ENCODE peak calls at places on chromosomes 6 and 20, in six cellular contexts. One of them, this sample, is unnamed.

GRCh38 chr20:4006640-4007039 is 8.7 kb downstream of the RNF24 start:
- DNase-seq in HCT116: no peak
- DNase-seq in SK-N-SH: peak
- DNase-seq in HepG2: no peak
- DNase-seq in K562: no peak
- DNase-seq in GM12878: no peak
- DNase-seq in this sample: no peak

GRCh38 chr6:30656513-30656912 is 9.6 kb downstream of the C6orf136 start:
- DNase-seq in HCT116: no peak
- DNase-seq in SK-N-SH: no peak
- DNase-seq in HepG2: no peak
- DNase-seq in K562: no peak
- DNase-seq in GM12878: no peak
- DNase-seq in this sample: no peak

GRCh38 chr6:22497299-22497698 is 72.1 kb upstream of the HDGFL1 start:
- DNase-seq in HCT116: no peak
- DNase-seq in SK-N-SH: no peak
- DNase-seq in HepG2: no peak
- DNase-seq in K562: no peak
- DNase-seq in GM12878: no peak
- DNase-seq in this sample: no peak

GRCh38 chr20:48760403-48760889 is 67.4 kb downstream of the PREX1 start:
- DNase-seq in HCT116: no peak
- DNase-seq in SK-N-SH: no peak
- DNase-seq in HepG2: no peak
- DNase-seq in K562: no peak
- DNase-seq in GM12878: no peak
- DNase-seq in this sample: peak

GRCh38 chr20:59164681-59165388 is 1.2 kb downstream of the ZNF831 start:
- DNase-seq in HCT116: no peak
- DNase-seq in SK-N-SH: no peak
- DNase-seq in HepG2: no peak
- DNase-seq in K562: no peak
- DNase-seq in GM12878: no peak
- DNase-seq in this sample: no peak

GRCh38 chr20:4491643-4492042 is 230.1 kb upstream of the PRND start:
- DNase-seq in HCT116: no peak
- DNase-seq in SK-N-SH: no peak
- DNase-seq in HepG2: no peak
- DNase-seq in K562: no peak
- DNase-seq in GM12878: no peak
- DNase-seq in this sample: no peak

GRCh38 chr20:14055127-14055742 is 59.9 kb downstream of the MACROD2 start:
- DNase-seq in HCT116: peak
- DNase-seq in SK-N-SH: peak
- DNase-seq in HepG2: peak
- DNase-seq in K562: peak
- DNase-seq in GM12878: no peak
- DNase-seq in this sample: peak

GRCh38 chr6:152981989-152982767 is 663 bp downstream of the FBXO5 start:
- DNase-seq in HCT116: no peak
- DNase-seq in SK-N-SH: peak
- DNase-seq in HepG2: no peak
- DNase-seq in K562: peak
- DNase-seq in GM12878: no peak
- DNase-seq in this sample: no peak

GRCh38 chr6:50822078-50822476 is 3.4 kb downstream of the TFAP2B start:
- DNase-seq in HCT116: no peak
- DNase-seq in SK-N-SH: no peak
- DNase-seq in HepG2: no peak
- DNase-seq in K562: no peak
- DNase-seq in GM12878: no peak
- DNase-seq in this sample: no peak

GRCh38 chr20:7912551-7912950 is 27.7 kb downstream of the HAO1 start:
- DNase-seq in HCT116: no peak
- DNase-seq in SK-N-SH: no peak
- DNase-seq in HepG2: no peak
- DNase-seq in K562: no peak
- DNase-seq in GM12878: no peak
- DNase-seq in this sample: no peak

GRCh38 chr20:1844723-1845523 is 50.3 kb upstream of the SIRPA start:
- DNase-seq in HCT116: no peak
- DNase-seq in SK-N-SH: peak
- DNase-seq in HepG2: no peak
- DNase-seq in K562: no peak
- DNase-seq in GM12878: peak
- DNase-seq in this sample: no peak

GRCh38 chr20:60718743-60719142 is 533.3 kb upstream of the CDH4 start:
- DNase-seq in HCT116: no peak
- DNase-seq in SK-N-SH: no peak
- DNase-seq in HepG2: no peak
- DNase-seq in K562: peak
- DNase-seq in GM12878: no peak
- DNase-seq in this sample: no peak

GRCh38 chr20:19793716-19794115 is 35.7 kb downstream of the RIN2 start:
- DNase-seq in HCT116: no peak
- DNase-seq in SK-N-SH: no peak
- DNase-seq in HepG2: no peak
- DNase-seq in K562: no peak
- DNase-seq in GM12878: no peak
- DNase-seq in this sample: no peak

GRCh38 chr6:169722362-169723199 is 1.7 kb downstream of the PHF10 start:
- DNase-seq in HCT116: no peak
- DNase-seq in SK-N-SH: peak
- DNase-seq in HepG2: peak
- DNase-seq in K562: peak
- DNase-seq in GM12878: no peak
- DNase-seq in this sample: no peak

GRCh38 chr6:38176797-38177751 is 357.5 kb downstream of the ZFAND3 start:
- DNase-seq in HCT116: no peak
- DNase-seq in SK-N-SH: no peak
- DNase-seq in HepG2: peak
- DNase-seq in K562: no peak
- DNase-seq in GM12878: no peak
- DNase-seq in this sample: no peak

GRCh38 chr6:142881290-142881689 is 63.7 kb downstream of the HIVEP2 start:
- DNase-seq in HCT116: no peak
- DNase-seq in SK-N-SH: no peak
- DNase-seq in HepG2: no peak
- DNase-seq in K562: no peak
- DNase-seq in GM12878: no peak
- DNase-seq in this sample: no peak
- TF ChIP-seq SIN3A in HCT116: no peak
- TF ChIP-seq SIN3A in SK-N-SH: no peak
- TF ChIP-seq SIN3A in HepG2: no peak
- TF ChIP-seq SIN3A in K562: no peak
- TF ChIP-seq SIN3A in GM12878: no peak
- TF ChIP-seq SIN3A in this sample: no peak

DNA sequence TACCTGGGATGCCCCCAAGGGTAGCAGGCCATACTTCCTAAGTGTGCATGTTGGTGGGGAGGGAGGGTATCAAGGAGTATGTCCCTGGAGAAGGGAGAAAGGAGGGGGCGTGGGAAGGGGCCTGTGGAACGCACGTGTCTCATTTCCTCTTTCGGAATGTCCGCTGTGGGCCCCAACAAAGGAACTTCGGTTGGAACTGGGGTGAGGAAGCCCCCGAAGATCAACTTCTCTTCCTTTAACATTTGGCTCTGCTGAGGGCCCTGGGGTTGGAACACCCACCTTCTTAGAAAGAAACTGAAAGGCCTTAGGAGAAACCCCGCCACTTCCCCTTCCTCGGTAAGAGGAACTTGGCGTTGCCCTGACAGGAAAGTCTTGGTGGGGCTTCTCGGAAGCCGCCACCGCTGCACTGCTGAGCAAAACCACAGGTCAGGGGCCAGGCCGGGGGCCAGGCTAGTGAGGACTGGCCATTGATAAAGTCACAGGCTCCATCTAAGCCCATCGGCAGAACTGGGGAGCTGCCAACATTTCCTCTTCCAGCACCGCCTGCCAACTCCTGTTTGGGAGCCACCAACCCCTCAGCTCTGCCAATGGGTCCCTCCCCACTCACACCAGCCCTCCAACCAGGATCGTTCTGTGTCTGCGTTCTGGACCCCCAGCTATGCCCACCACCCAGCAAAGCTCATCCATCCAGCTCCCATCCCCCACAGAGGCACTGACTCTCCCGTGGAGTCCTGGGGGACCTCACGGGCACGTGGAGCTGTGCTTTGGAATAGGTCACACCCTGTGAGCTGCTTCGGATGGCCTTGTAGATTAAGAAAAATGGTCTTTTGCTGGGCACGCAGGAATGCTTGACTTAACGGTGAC is 44.8 kb downstream of the FGD2 start:
- DNase-seq in HCT116: no peak
- DNase-seq in SK-N-SH: no peak
- DNase-seq in HepG2: no peak
- DNase-seq in K562: peak
- DNase-seq in GM12878: no peak
- DNase-seq in this sample: no peak
- TF ChIP-seq REST in HCT116: no peak
- TF ChIP-seq REST in SK-N-SH: no peak
- TF ChIP-seq REST in HepG2: no peak
- TF ChIP-seq REST in K562: no peak
- TF ChIP-seq REST in GM12878: no peak
- TF ChIP-seq REST in this sample: no peak

GRCh38 chr6:119052292-119052889 is 26.1 kb downstream of the FAM184A start:
- DNase-seq in HCT116: no peak
- DNase-seq in SK-N-SH: no peak
- DNase-seq in HepG2: no peak
- DNase-seq in K562: no peak
- DNase-seq in GM12878: no peak
- DNase-seq in this sample: no peak
- TF ChIP-seq CTCF in HCT116: no peak
- TF ChIP-seq CTCF in SK-N-SH: no peak
- TF ChIP-seq CTCF in HepG2: no peak
- TF ChIP-seq CTCF in K562: no peak
- TF ChIP-seq CTCF in GM12878: no peak
- TF ChIP-seq CTCF in this sample: peak

DNA sequence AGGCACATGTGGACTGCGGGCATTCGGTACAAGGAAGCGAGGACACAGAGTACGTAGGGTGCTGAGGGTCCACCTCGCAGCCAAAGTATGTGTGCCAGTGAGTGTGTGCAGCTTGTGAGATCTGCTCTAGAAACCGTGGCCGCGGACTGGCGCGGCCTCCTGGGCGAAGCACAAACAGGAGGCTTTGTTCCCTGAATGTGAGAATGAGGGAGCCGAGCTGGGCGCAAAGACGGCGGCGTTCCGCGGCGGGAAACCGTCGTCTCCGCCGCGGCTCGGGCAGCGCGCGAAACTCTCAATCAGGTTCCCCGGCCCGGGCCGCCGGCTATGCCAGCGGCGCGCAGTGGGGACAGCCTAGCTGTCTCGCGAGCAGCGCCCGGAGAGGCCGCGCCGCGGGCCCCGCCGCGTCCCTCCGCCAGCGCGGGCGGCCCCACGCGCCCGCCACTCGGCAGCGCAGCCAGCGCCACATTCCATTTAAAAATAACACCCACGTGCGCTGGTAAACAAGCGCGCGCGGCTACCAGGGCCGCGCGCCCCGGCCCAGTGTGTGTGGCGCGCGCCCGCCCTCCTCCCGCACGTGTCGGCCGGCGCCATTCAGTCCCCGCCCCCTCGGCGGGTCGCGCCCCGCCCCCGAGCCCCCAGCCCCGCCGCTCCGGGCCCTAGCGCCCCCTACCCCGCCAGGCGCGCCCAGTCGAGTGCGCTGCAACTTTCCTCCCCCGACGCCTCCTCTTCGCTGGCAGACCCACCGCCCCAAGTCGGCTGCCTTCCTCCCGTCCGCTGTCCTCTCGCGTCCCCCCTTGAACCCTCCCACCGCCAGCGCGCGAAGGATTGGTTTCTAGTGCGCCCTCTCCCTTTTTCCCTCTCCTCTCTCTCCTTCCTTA is 3.0 kb upstream of the FOXO3 start:
- DNase-seq in HCT116: no peak
- DNase-seq in SK-N-SH: peak
- DNase-seq in HepG2: peak
- DNase-seq in K562: peak
- DNase-seq in GM12878: no peak
- DNase-seq in this sample: no peak
- TF ChIP-seq SIN3A in HCT116: no peak
- TF ChIP-seq SIN3A in SK-N-SH: no peak
- TF ChIP-seq SIN3A in HepG2: peak
- TF ChIP-seq SIN3A in K562: peak
- TF ChIP-seq SIN3A in GM12878: peak
- TF ChIP-seq SIN3A in this sample: peak

GRCh38 chr20:50335105-50335504 is 144.5 kb downstream of the CEBPB start:
- DNase-seq in HCT116: peak
- DNase-seq in SK-N-SH: peak
- DNase-seq in HepG2: peak
- DNase-seq in K562: peak
- DNase-seq in GM12878: no peak
- DNase-seq in this sample: no peak

GRCh38 chr20:50335866-50336265 is 145.2 kb downstream of the CEBPB start:
- DNase-seq in HCT116: no peak
- DNase-seq in SK-N-SH: no peak
- DNase-seq in HepG2: no peak
- DNase-seq in K562: no peak
- DNase-seq in GM12878: no peak
- DNase-seq in this sample: no peak

GRCh38 chr20:50333131-50333530 is 142.5 kb downstream of the CEBPB start:
- DNase-seq in HCT116: no peak
- DNase-seq in SK-N-SH: no peak
- DNase-seq in HepG2: no peak
- DNase-seq in K562: no peak
- DNase-seq in GM12878: no peak
- DNase-seq in this sample: no peak

GRCh38 chr20:50332491-50332980 is 141.9 kb downstream of the CEBPB start:
- DNase-seq in HCT116: no peak
- DNase-seq in SK-N-SH: no peak
- DNase-seq in HepG2: no peak
- DNase-seq in K562: no peak
- DNase-seq in GM12878: no peak
- DNase-seq in this sample: no peak

GRCh38 chr20:50333856-50334255 is 143.2 kb downstream of the CEBPB start:
- DNase-seq in HCT116: no peak
- DNase-seq in SK-N-SH: no peak
- DNase-seq in HepG2: no peak
- DNase-seq in K562: no peak
- DNase-seq in GM12878: no peak
- DNase-seq in this sample: no peak
- TF ChIP-seq REST in HCT116: no peak
- TF ChIP-seq REST in SK-N-SH: no peak
- TF ChIP-seq REST in HepG2: no peak
- TF ChIP-seq REST in K562: no peak
- TF ChIP-seq REST in GM12878: no peak
- TF ChIP-seq REST in this sample: no peak

DNA sequence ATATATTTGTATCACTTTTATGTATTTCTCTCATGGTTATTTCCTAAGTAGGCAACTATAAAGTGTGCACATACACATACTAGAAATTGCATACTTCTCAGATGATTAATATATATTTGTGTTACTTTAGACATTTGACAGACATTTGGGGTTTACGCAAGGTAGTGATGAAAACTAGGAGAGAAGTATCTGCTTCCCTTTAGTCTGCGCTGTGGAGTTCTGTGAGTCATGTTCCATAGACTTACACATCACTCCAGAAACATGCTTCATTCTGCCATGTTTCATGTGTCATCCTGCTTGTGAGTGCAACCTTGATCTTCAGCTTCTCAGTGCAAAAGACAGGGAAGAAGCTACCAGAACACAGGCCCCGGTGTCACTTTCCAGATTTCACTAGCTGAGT is 200.7 kb upstream of the BMP2 start:
- DNase-seq in HCT116: no peak
- DNase-seq in SK-N-SH: no peak
- DNase-seq in HepG2: no peak
- DNase-seq in K562: no peak
- DNase-seq in GM12878: no peak
- DNase-seq in this sample: no peak
- TF ChIP-seq CTCF in HCT116: no peak
- TF ChIP-seq CTCF in SK-N-SH: no peak
- TF ChIP-seq CTCF in HepG2: no peak
- TF ChIP-seq CTCF in K562: no peak
- TF ChIP-seq CTCF in GM12878: no peak
- TF ChIP-seq CTCF in this sample: no peak

This sample was measured in Panc1.